ENCODE peak calls at places on chromosome 6, in seven cellular contexts. One of them, this sample, is unnamed.

GRCh38 chr6:75331134-75331533 is 46.5 kb upstream of the TMEM30A start:
- DNase-seq in T-helper 1 cell: no peak
- DNase-seq in activated CD4-positive, alpha-beta T cell treated with anti-CD3 and anti-CD28 coated beads, Interleukin-2, amount 50 U/mL, for 1 hour: no peak
- DNase-seq in GM18507: no peak
- DNase-seq in hippocampal formation: no peak
- DNase-seq in NCI-H1694 treated with DMSO at 0.1 percent for 48 hours: no peak
- DNase-seq in occipital lobe: no peak
- DNase-seq in this sample: no peak

GRCh38 chr6:38027685-38028373 is 208.3 kb downstream of the ZFAND3 start:
- DNase-seq in T-helper 1 cell: no peak
- DNase-seq in activated CD4-positive, alpha-beta T cell treated with anti-CD3 and anti-CD28 coated beads, Interleukin-2, amount 50 U/mL, for 1 hour: no peak
- DNase-seq in GM18507: no peak
- DNase-seq in hippocampal formation: no peak
- DNase-seq in NCI-H1694 treated with DMSO at 0.1 percent for 48 hours: no peak
- DNase-seq in occipital lobe: no peak
- DNase-seq in this sample: no peak

GRCh38 chr6:143197377-143197776 is 136.7 kb downstream of the AIG1 start:
- DNase-seq in T-helper 1 cell: no peak
- DNase-seq in activated CD4-positive, alpha-beta T cell treated with anti-CD3 and anti-CD28 coated beads, Interleukin-2, amount 50 U/mL, for 1 hour: no peak
- DNase-seq in GM18507: no peak
- DNase-seq in hippocampal formation: no peak
- DNase-seq in NCI-H1694 treated with DMSO at 0.1 percent for 48 hours: no peak
- DNase-seq in occipital lobe: no peak
- DNase-seq in this sample: no peak

GRCh38 chr6:10406556-10406955 is 8.3 kb downstream of the TFAP2A start:
- DNase-seq in T-helper 1 cell: no peak
- DNase-seq in activated CD4-positive, alpha-beta T cell treated with anti-CD3 and anti-CD28 coated beads, Interleukin-2, amount 50 U/mL, for 1 hour: no peak
- DNase-seq in GM18507: no peak
- DNase-seq in hippocampal formation: no peak
- DNase-seq in NCI-H1694 treated with DMSO at 0.1 percent for 48 hours: no peak
- DNase-seq in occipital lobe: no peak
- DNase-seq in this sample: no peak

GRCh38 chr6:46788791-46789190 is 4.4 kb upstream of the MEP1A start:
- DNase-seq in T-helper 1 cell: no peak
- DNase-seq in activated CD4-positive, alpha-beta T cell treated with anti-CD3 and anti-CD28 coated beads, Interleukin-2, amount 50 U/mL, for 1 hour: no peak
- DNase-seq in GM18507: no peak
- DNase-seq in hippocampal formation: no peak
- DNase-seq in NCI-H1694 treated with DMSO at 0.1 percent for 48 hours: no peak
- DNase-seq in occipital lobe: no peak
- DNase-seq in this sample: no peak

GRCh38 chr6:1137849-1138248 is 174.0 kb upstream of the FOXQ1 start:
- DNase-seq in T-helper 1 cell: no peak
- DNase-seq in activated CD4-positive, alpha-beta T cell treated with anti-CD3 and anti-CD28 coated beads, Interleukin-2, amount 50 U/mL, for 1 hour: no peak
- DNase-seq in GM18507: no peak
- DNase-seq in hippocampal formation: no peak
- DNase-seq in NCI-H1694 treated with DMSO at 0.1 percent for 48 hours: no peak
- DNase-seq in occipital lobe: no peak
- DNase-seq in this sample: no peak

GRCh38 chr6:33923857-33924514 is 120.2 kb upstream of the MLN start:
- DNase-seq in T-helper 1 cell: no peak
- DNase-seq in activated CD4-positive, alpha-beta T cell treated with anti-CD3 and anti-CD28 coated beads, Interleukin-2, amount 50 U/mL, for 1 hour: no peak
- DNase-seq in GM18507: no peak
- DNase-seq in hippocampal formation: no peak
- DNase-seq in NCI-H1694 treated with DMSO at 0.1 percent for 48 hours: no peak
- DNase-seq in occipital lobe: no peak
- DNase-seq in this sample: no peak

GRCh38 chr6:35177586-35177985 is 36.2 kb upstream of the SCUBE3 start:
- DNase-seq in T-helper 1 cell: no peak
- DNase-seq in activated CD4-positive, alpha-beta T cell treated with anti-CD3 and anti-CD28 coated beads, Interleukin-2, amount 50 U/mL, for 1 hour: no peak
- DNase-seq in GM18507: no peak
- DNase-seq in hippocampal formation: no peak
- DNase-seq in NCI-H1694 treated with DMSO at 0.1 percent for 48 hours: no peak
- DNase-seq in occipital lobe: no peak
- DNase-seq in this sample: no peak

GRCh38 chr6:117706504-117706903 is 31.2 kb downstream of the NUS1 start:
- DNase-seq in T-helper 1 cell: no peak
- DNase-seq in activated CD4-positive, alpha-beta T cell treated with anti-CD3 and anti-CD28 coated beads, Interleukin-2, amount 50 U/mL, for 1 hour: no peak
- DNase-seq in GM18507: no peak
- DNase-seq in hippocampal formation: no peak
- DNase-seq in NCI-H1694 treated with DMSO at 0.1 percent for 48 hours: no peak
- DNase-seq in occipital lobe: no peak
- DNase-seq in this sample: no peak

GRCh38 chr6:74780831-74781230 is 425.0 kb downstream of the COL12A1 start:
- DNase-seq in T-helper 1 cell: no peak
- DNase-seq in activated CD4-positive, alpha-beta T cell treated with anti-CD3 and anti-CD28 coated beads, Interleukin-2, amount 50 U/mL, for 1 hour: no peak
- DNase-seq in GM18507: no peak
- DNase-seq in hippocampal formation: no peak
- DNase-seq in NCI-H1694 treated with DMSO at 0.1 percent for 48 hours: no peak
- DNase-seq in occipital lobe: no peak
- DNase-seq in this sample: no peak

GRCh38 chr6:27138837-27139752 is 108.4 kb upstream of the PRSS16 start:
- DNase-seq in T-helper 1 cell: peak; percentile 34
- DNase-seq in activated CD4-positive, alpha-beta T cell treated with anti-CD3 and anti-CD28 coated beads, Interleukin-2, amount 50 U/mL, for 1 hour: peak; percentile 51
- DNase-seq in GM18507: no peak
- DNase-seq in hippocampal formation: no peak
- DNase-seq in NCI-H1694 treated with DMSO at 0.1 percent for 48 hours: no peak
- DNase-seq in occipital lobe: no peak
- DNase-seq in this sample: peak; percentile 64

GRCh38 chr6:117908246-117909107 is 1.4 kb downstream of the SLC35F1 start:
- DNase-seq in T-helper 1 cell: no peak
- DNase-seq in activated CD4-positive, alpha-beta T cell treated with anti-CD3 and anti-CD28 coated beads, Interleukin-2, amount 50 U/mL, for 1 hour: no peak
- DNase-seq in GM18507: no peak
- DNase-seq in hippocampal formation: peak; percentile 26
- DNase-seq in NCI-H1694 treated with DMSO at 0.1 percent for 48 hours: no peak
- DNase-seq in occipital lobe: peak; percentile 41
- DNase-seq in this sample: no peak

GRCh38 chr6:71011861-71012260 is 55.0 kb upstream of the B3GAT2 start:
- DNase-seq in T-helper 1 cell: no peak
- DNase-seq in activated CD4-positive, alpha-beta T cell treated with anti-CD3 and anti-CD28 coated beads, Interleukin-2, amount 50 U/mL, for 1 hour: no peak
- DNase-seq in GM18507: no peak
- DNase-seq in hippocampal formation: no peak
- DNase-seq in NCI-H1694 treated with DMSO at 0.1 percent for 48 hours: no peak
- DNase-seq in occipital lobe: no peak
- DNase-seq in this sample: no peak

GRCh38 chr6:168095171-168095691 is 16.2 kb upstream of the FRMD1 start:
- DNase-seq in T-helper 1 cell: no peak
- DNase-seq in activated CD4-positive, alpha-beta T cell treated with anti-CD3 and anti-CD28 coated beads, Interleukin-2, amount 50 U/mL, for 1 hour: no peak
- DNase-seq in GM18507: no peak
- DNase-seq in hippocampal formation: no peak
- DNase-seq in NCI-H1694 treated with DMSO at 0.1 percent for 48 hours: no peak
- DNase-seq in occipital lobe: no peak
- DNase-seq in this sample: no peak

GRCh38 chr6:108876929-108877775 is 28.9 kb downstream of the ARMC2 start:
- DNase-seq in T-helper 1 cell: no peak
- DNase-seq in activated CD4-positive, alpha-beta T cell treated with anti-CD3 and anti-CD28 coated beads, Interleukin-2, amount 50 U/mL, for 1 hour: no peak
- DNase-seq in GM18507: no peak
- DNase-seq in hippocampal formation: no peak
- DNase-seq in NCI-H1694 treated with DMSO at 0.1 percent for 48 hours: no peak
- DNase-seq in occipital lobe: no peak
- DNase-seq in this sample: no peak

GRCh38 chr6:44416103-44416502 is 28.6 kb downstream of the CDC5L start:
- DNase-seq in T-helper 1 cell: no peak
- DNase-seq in activated CD4-positive, alpha-beta T cell treated with anti-CD3 and anti-CD28 coated beads, Interleukin-2, amount 50 U/mL, for 1 hour: no peak
- DNase-seq in GM18507: no peak
- DNase-seq in hippocampal formation: no peak
- DNase-seq in NCI-H1694 treated with DMSO at 0.1 percent for 48 hours: no peak
- DNase-seq in occipital lobe: no peak
- DNase-seq in this sample: no peak

GRCh38 chr6:37643851-37644672 is 53.6 kb downstream of the MDGA1 start:
- DNase-seq in T-helper 1 cell: no peak
- DNase-seq in activated CD4-positive, alpha-beta T cell treated with anti-CD3 and anti-CD28 coated beads, Interleukin-2, amount 50 U/mL, for 1 hour: no peak
- DNase-seq in GM18507: no peak
- DNase-seq in hippocampal formation: no peak
- DNase-seq in NCI-H1694 treated with DMSO at 0.1 percent for 48 hours: no peak
- DNase-seq in occipital lobe: no peak
- DNase-seq in this sample: no peak

GRCh38 chr6:119273799-119274595 is 75.6 kb downstream of the MAN1A1 start:
- DNase-seq in T-helper 1 cell: no peak
- DNase-seq in activated CD4-positive, alpha-beta T cell treated with anti-CD3 and anti-CD28 coated beads, Interleukin-2, amount 50 U/mL, for 1 hour: no peak
- DNase-seq in GM18507: no peak
- DNase-seq in hippocampal formation: no peak
- DNase-seq in NCI-H1694 treated with DMSO at 0.1 percent for 48 hours: no peak
- DNase-seq in occipital lobe: no peak
- DNase-seq in this sample: no peak

GRCh38 chr6:130758818-130759217 is 68.4 kb upstream of the SMLR1 start:
- DNase-seq in T-helper 1 cell: no peak
- DNase-seq in activated CD4-positive, alpha-beta T cell treated with anti-CD3 and anti-CD28 coated beads, Interleukin-2, amount 50 U/mL, for 1 hour: no peak
- DNase-seq in GM18507: no peak
- DNase-seq in hippocampal formation: no peak
- DNase-seq in NCI-H1694 treated with DMSO at 0.1 percent for 48 hours: no peak
- DNase-seq in occipital lobe: no peak
- DNase-seq in this sample: no peak

GRCh38 chr6:20448828-20449227 is 47.1 kb downstream of the E2F3 start:
- DNase-seq in T-helper 1 cell: no peak
- DNase-seq in activated CD4-positive, alpha-beta T cell treated with anti-CD3 and anti-CD28 coated beads, Interleukin-2, amount 50 U/mL, for 1 hour: no peak
- DNase-seq in GM18507: no peak
- DNase-seq in hippocampal formation: no peak
- DNase-seq in NCI-H1694 treated with DMSO at 0.1 percent for 48 hours: no peak
- DNase-seq in occipital lobe: no peak
- DNase-seq in this sample: no peak

GRCh38 chr6:57147955-57148858 is 23.9 kb upstream of the BAG2 start:
- DNase-seq in T-helper 1 cell: no peak
- DNase-seq in activated CD4-positive, alpha-beta T cell treated with anti-CD3 and anti-CD28 coated beads, Interleukin-2, amount 50 U/mL, for 1 hour: no peak
- DNase-seq in GM18507: no peak
- DNase-seq in hippocampal formation: no peak
- DNase-seq in NCI-H1694 treated with DMSO at 0.1 percent for 48 hours: no peak
- DNase-seq in occipital lobe: no peak
- DNase-seq in this sample: no peak

GRCh38 chr6:12010635-12011275 is 1.4 kb upstream of the HIVEP1 start:
- DNase-seq in T-helper 1 cell: no peak
- DNase-seq in activated CD4-positive, alpha-beta T cell treated with anti-CD3 and anti-CD28 coated beads, Interleukin-2, amount 50 U/mL, for 1 hour: no peak
- DNase-seq in GM18507: no peak
- DNase-seq in hippocampal formation: no peak
- DNase-seq in NCI-H1694 treated with DMSO at 0.1 percent for 48 hours: peak; percentile 55
- DNase-seq in occipital lobe: peak; percentile 64
- DNase-seq in this sample: no peak

GRCh38 chr6:138267971-138268895 is 49.9 kb upstream of the PBOV1 start:
- DNase-seq in T-helper 1 cell: no peak
- DNase-seq in activated CD4-positive, alpha-beta T cell treated with anti-CD3 and anti-CD28 coated beads, Interleukin-2, amount 50 U/mL, for 1 hour: no peak
- DNase-seq in GM18507: no peak
- DNase-seq in hippocampal formation: no peak
- DNase-seq in NCI-H1694 treated with DMSO at 0.1 percent for 48 hours: no peak
- DNase-seq in occipital lobe: no peak
- DNase-seq in this sample: no peak

GRCh38 chr6:85135376-85136094 is 314.3 kb upstream of the NT5E start:
- DNase-seq in T-helper 1 cell: no peak
- DNase-seq in activated CD4-positive, alpha-beta T cell treated with anti-CD3 and anti-CD28 coated beads, Interleukin-2, amount 50 U/mL, for 1 hour: no peak
- DNase-seq in GM18507: no peak
- DNase-seq in hippocampal formation: no peak
- DNase-seq in NCI-H1694 treated with DMSO at 0.1 percent for 48 hours: no peak
- DNase-seq in occipital lobe: no peak
- DNase-seq in this sample: no peak

GRCh38 chr6:30885999-30886896 is 1.9 kb downstream of the DDR1 start:
- DNase-seq in T-helper 1 cell: no peak
- DNase-seq in activated CD4-positive, alpha-beta T cell treated with anti-CD3 and anti-CD28 coated beads, Interleukin-2, amount 50 U/mL, for 1 hour: peak; percentile 36
- DNase-seq in GM18507: no peak
- DNase-seq in hippocampal formation: peak; percentile 42
- DNase-seq in NCI-H1694 treated with DMSO at 0.1 percent for 48 hours: peak; percentile 14
- DNase-seq in occipital lobe: peak; percentile 77
- DNase-seq in this sample: no peak

GRCh38 chr6:40789143-40789764 is 202.1 kb upstream of the LRFN2 start:
- DNase-seq in T-helper 1 cell: no peak
- DNase-seq in activated CD4-positive, alpha-beta T cell treated with anti-CD3 and anti-CD28 coated beads, Interleukin-2, amount 50 U/mL, for 1 hour: no peak
- DNase-seq in GM18507: peak; percentile 35
- DNase-seq in hippocampal formation: no peak
- DNase-seq in NCI-H1694 treated with DMSO at 0.1 percent for 48 hours: no peak
- DNase-seq in occipital lobe: peak; percentile 24
- DNase-seq in this sample: no peak

GRCh38 chr6:111989743-111990142 is 64.2 kb upstream of the CCN6 start:
- DNase-seq in T-helper 1 cell: no peak
- DNase-seq in activated CD4-positive, alpha-beta T cell treated with anti-CD3 and anti-CD28 coated beads, Interleukin-2, amount 50 U/mL, for 1 hour: no peak
- DNase-seq in GM18507: no peak
- DNase-seq in hippocampal formation: no peak
- DNase-seq in NCI-H1694 treated with DMSO at 0.1 percent for 48 hours: no peak
- DNase-seq in occipital lobe: no peak
- DNase-seq in this sample: no peak

GRCh38 chr6:43679057-43679456 is 8.5 kb downstream of the MRPS18A start:
- DNase-seq in T-helper 1 cell: no peak
- DNase-seq in activated CD4-positive, alpha-beta T cell treated with anti-CD3 and anti-CD28 coated beads, Interleukin-2, amount 50 U/mL, for 1 hour: no peak
- DNase-seq in GM18507: no peak
- DNase-seq in hippocampal formation: no peak
- DNase-seq in NCI-H1694 treated with DMSO at 0.1 percent for 48 hours: no peak
- DNase-seq in occipital lobe: no peak
- DNase-seq in this sample: no peak

This sample was measured in memory B cell.